ENCODE peak calls at places on chromosome 6, in seven cellular contexts. Z, A, I, V, Q, K and T are unnamed samples.

GRCh38 chr6:116251568-116252384 is 2.1 kb downstream of the TSPYL4 start:
- DNase-seq in Q (no peak), V (peak; percentile 77), A (no peak), K (peak; percentile 76), I (no peak), Z (no peak), T (no peak)

GRCh38 chr6:153790048-153790447 is 249.0 kb upstream of the OPRM1 start:
- DNase-seq in V (no peak), Q (no peak), A (no peak), I (no peak), K (peak; percentile 34), Z (no peak), T (no peak)

GRCh38 chr6:79909517-79909916 is 37.8 kb downstream of the ELOVL4 start:
- DNase-seq in K (no peak), I (no peak), A (no peak), V (no peak), Z (no peak), Q (no peak), T (no peak)

GRCh38 chr6:75171151-75171550 is 34.7 kb downstream of the COL12A1 start:
- DNase-seq in A (no peak), Q (no peak), K (no peak), I (no peak), V (peak; percentile 86), Z (no peak), T (no peak)

GRCh38 chr6:35300848-35301247 is 3.2 kb downstream of the DEF6 start:
- DNase-seq in I (no peak), K (no peak), A (no peak), Q (no peak), V (no peak), Z (no peak), T (no peak)

GRCh38 chr6:32123681-32124080 is 4.4 kb downstream of the ATF6B start:
- DNase-seq in K (no peak), Z (no peak), Q (no peak), I (no peak), V (no peak), A (no peak), T (no peak)

GRCh38 chr6:134478764-134479399 is 161.0 kb upstream of the SGK1 start:
- DNase-seq in A (no peak), Z (no peak), I (no peak), K (no peak), Q (no peak), V (no peak), T (no peak)

GRCh38 chr6:101454106-101454676 is 60.7 kb downstream of the GRIK2 start:
- DNase-seq in Z (no peak), I (no peak), A (no peak), K (no peak), Q (no peak), V (no peak), T (no peak)

GRCh38 chr6:37005061-37005810 is at the start of gene FGD2:
- DNase-seq in V (no peak), I (no peak), K (no peak), A (no peak), Q (no peak), Z (no peak), T (no peak)

GRCh38 chr6:99547526-99547925 is 20.9 kb downstream of the CCNC start:
- DNase-seq in Z (no peak), Q (no peak), I (no peak), K (no peak), A (no peak), V (no peak), T (no peak)

GRCh38 chr6:22071655-22072054 is 225.2 kb downstream of the PRL start:
- DNase-seq in V (peak; percentile 89), Z (no peak), I (peak; percentile 25), Q (peak; percentile 71), K (peak; percentile 59), A (peak; percentile 20), T (no peak)

GRCh38 chr6:78578430-78578829 is 288.9 kb upstream of the IRAK1BP1 start:
- DNase-seq in K (no peak), A (no peak), Q (no peak), V (no peak), Z (no peak), I (no peak), T (no peak)

DNA sequence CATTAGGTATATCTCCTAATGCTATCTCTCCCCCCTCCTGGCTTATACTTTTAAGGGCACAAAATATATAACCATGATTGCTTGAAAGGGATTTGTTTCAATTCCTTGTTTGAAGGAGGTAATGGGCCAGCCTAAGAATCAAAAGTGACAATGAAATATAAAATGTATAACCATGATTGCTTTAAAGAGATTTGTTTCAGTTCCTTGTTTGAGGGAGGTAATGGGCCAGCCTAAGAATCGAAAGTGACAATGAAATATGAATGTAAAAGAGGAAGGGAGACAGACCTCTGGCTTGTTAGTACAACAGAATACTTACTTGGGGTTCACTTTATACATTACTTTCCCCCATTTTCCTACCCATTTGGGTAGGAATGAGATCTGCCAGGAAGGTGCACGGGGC is 55.5 kb downstream of the FOXC1 start:
- DNase-seq in Q (no peak), V (no peak), Z (no peak), K (no peak), A (no peak), I (no peak), T (no peak)
- H3K27me3 ChIP-seq in Q (no peaks in the 10 kb centered on the region), V (no peaks in the 10 kb centered on the region), Z (no peaks in the 10 kb centered on the region), K (no peaks in the 10 kb centered on the region), A (no peaks in the 10 kb centered on the region), I (no peaks in the 10 kb centered on the region), T (no peaks in the 10 kb centered on the region)

GRCh38 chr6:108117427-108118358 is 43.2 kb upstream of the OSTM1 start:
- DNase-seq in K (peak; percentile 88), V (peak; percentile 19), Z (peak; percentile 52), A (peak; percentile 34), Q (peak; percentile 23), I (peak; percentile 20), T (no peak)
- TF ChIP-seq CTCF in K (no peak), V (no peak), Z (no peak), A (no peak), Q (no peak), I (no peak), T (no peak)

GRCh38 chr6:33974030-33974429 is 170.2 kb upstream of the MLN start:
- DNase-seq in A (no peak), Q (no peak), Z (no peak), V (no peak), K (no peak), I (no peak), T (no peak)
- H3K27me3 ChIP-seq in A (peaks cover 17% of the 10 kb centered on the region), Q (peaks cover 33% of the 10 kb centered on the region), Z (peaks cover 7% of the 10 kb centered on the region), V (peaks cover 35% of the 10 kb centered on the region), K (peaks cover 28% of the 10 kb centered on the region), I (peaks cover 99% of the 10 kb centered on the region), T (peaks cover 3% of the 10 kb centered on the region)

DNA sequence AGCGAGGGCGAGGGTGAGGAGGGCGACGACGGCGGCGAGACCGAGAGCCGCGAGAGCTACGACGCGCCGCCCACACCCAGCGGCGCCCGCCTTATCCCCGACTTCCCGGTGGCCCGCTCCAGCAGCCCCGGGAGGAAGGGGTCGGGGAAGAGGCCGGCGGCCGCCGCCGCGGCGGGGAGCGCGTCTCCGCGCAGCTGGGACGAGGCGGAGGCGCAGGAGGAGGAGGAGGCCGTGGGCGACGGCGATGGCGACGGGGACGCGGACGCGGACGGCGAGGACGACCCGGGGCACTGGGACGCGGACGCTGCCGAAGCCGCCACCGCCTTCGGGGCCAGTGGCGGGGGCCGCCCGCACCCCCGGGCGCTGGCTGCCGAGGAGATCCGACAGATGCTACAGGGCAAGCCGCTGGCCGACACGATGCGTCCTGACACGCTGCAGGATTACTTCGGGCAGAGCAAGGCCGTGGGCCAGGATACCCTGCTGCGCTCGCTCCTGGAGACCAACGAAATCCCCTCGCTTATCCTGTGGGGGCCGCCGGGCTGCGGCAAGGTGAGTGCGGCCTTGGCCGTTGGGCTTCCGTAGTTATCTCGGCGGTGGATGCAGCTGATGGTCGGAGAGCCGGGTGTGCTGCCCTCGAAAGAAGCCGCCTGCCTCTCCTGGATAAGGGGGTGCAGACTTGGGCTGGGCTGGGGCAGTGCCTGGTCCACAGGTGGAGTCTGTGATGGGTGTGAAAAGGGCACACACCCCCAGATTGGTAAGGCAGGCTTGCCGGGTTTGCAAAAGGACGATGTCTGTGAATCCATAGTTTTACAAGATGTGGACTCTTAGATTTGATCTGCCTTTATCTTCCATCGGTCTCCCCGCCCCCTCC is 938 bp downstream of the WRNIP1 start:
- DNase-seq in K (peak; percentile 49), I (peak; percentile 57), A (peak; percentile 49), Q (peak; percentile 63), Z (peak; percentile 53), V (peak; percentile 48), T (peak; percentile 32)
- TF ChIP-seq CTCF in K (no peak), I (no peak), A (no peak), Q (no peak), Z (no peak), V (no peak), T (no peak)

GRCh38 chr6:1110164-1110563 is 201.7 kb upstream of the FOXQ1 start:
- DNase-seq in Z (no peak), I (no peak), Q (no peak), K (no peak), A (no peak), V (no peak), T (no peak)
- H3K27me3 ChIP-seq in Z (no peaks in the 10 kb centered on the region), I (peaks cover 59% of the 10 kb centered on the region), Q (no peaks in the 10 kb centered on the region), K (peaks cover 45% of the 10 kb centered on the region), A (no peaks in the 10 kb centered on the region), V (no peaks in the 10 kb centered on the region), T (no peaks in the 10 kb centered on the region)

GRCh38 chr6:19869464-19869863 is 32.3 kb downstream of the ID4 start:
- DNase-seq in K (peak; percentile 49), V (no peak), Z (no peak), Q (no peak), I (no peak), A (no peak), T (no peak)

GRCh38 chr6:19866900-19867627 is 29.9 kb downstream of the ID4 start:
- DNase-seq in Z (no peak), A (no peak), V (no peak), Q (no peak), K (no peak), I (no peak), T (no peak)

GRCh38 chr6:19870322-19870721 is 33.2 kb downstream of the ID4 start:
- DNase-seq in I (no peak), Q (no peak), A (no peak), Z (no peak), K (no peak), V (no peak), T (no peak)

GRCh38 chr6:19876672-19877071 is 39.5 kb downstream of the ID4 start:
- DNase-seq in I (no peak), Z (no peak), Q (no peak), K (no peak), V (no peak), A (no peak), T (no peak)

DNA sequence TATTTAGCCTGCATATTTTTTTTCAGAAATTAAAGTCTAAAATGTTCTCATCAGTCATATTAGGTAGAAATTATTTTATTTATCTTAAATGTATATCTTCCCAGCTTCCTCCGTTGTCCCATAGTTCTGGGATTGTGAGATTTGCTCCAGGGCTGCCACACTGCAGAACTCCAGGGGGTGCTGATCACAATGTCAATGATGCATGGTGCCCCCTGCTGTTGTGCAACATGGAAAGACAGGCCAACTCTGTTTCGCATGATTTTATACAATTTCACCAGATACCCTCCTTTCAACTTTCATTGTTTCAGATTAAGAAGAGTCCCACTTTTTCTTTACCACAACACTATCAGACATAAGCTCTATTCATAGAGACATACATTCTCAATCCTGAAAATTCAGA is 35.9 kb downstream of the ID4 start:
- DNase-seq in V (no peak), A (no peak), K (peak; percentile 54), Q (no peak), I (no peak), Z (no peak), T (no peak)
- TF ChIP-seq CTCF in V (no peak), A (no peak), K (peak; percentile 45), Q (peak; percentile 17), I (no peak), Z (no peak), T (no peak)